ENCODE peak calls at places on chromosomes 3 and 15, in ten cellular contexts. E is RWPE2; U is OCI-LY7; C is RWPE1; M is AG09309; L is CD4-positive, alpha-beta T cell; T is lower lobe of right lung; I is adrenal gland; R is fibroblast of mammary gland; J is fibroblast of pulmonary artery. G is an unnamed sample.

GRCh38 chr3:134496481-134497071 is 10.7 kb downstream of the CEP63 start:
- DNase-seq in J (no peak), U (no peak), R (no peak), M (no peak), L (no peak), C (no peak), T (no peak), I (no peak), E (no peak), G (no peak)

GRCh38 chr3:69649120-69649519 is 90.1 kb upstream of the MITF start:
- DNase-seq in R (peak; percentile 75), U (no peak), E (no peak), I (no peak), M (no peak), T (no peak), C (peak; percentile 34), L (no peak), J (peak; percentile 68), G (no peak)

GRCh38 chr3:143581972-143582722 is 266.1 kb downstream of the SLC9A9 start:
- DNase-seq in C (no peak), U (no peak), J (no peak), R (no peak), L (no peak), M (no peak), E (no peak), T (no peak), I (no peak), G (no peak)

GRCh38 chr15:38861108-38861507 is 296.5 kb upstream of the RASGRP1 start:
- DNase-seq in E (no peak), U (no peak), L (no peak), J (no peak), M (no peak), R (no peak), C (no peak), T (no peak), I (no peak), G (no peak)

GRCh38 chr15:68691667-68692066 is 112.9 kb downstream of the CORO2B start:
- DNase-seq in J (no peak), I (peak; percentile 56), M (no peak), R (no peak), E (no peak), T (no peak), C (no peak), L (no peak), U (no peak), G (no peak)

GRCh38 chr3:116260491-116260890 is 184.8 kb downstream of the LSAMP start:
- DNase-seq in U (no peak), M (no peak), J (no peak), E (no peak), T (no peak), L (no peak), C (no peak), I (no peak), R (no peak), G (no peak)

GRCh38 chr15:58015565-58015964 is 49.9 kb downstream of the ALDH1A2 start:
- DNase-seq in R (peak; percentile 77), J (peak; percentile 12), T (no peak), L (no peak), I (no peak), C (no peak), U (no peak), E (no peak), M (no peak), G (no peak)

GRCh38 chr15:69609176-69609575 is 156.6 kb downstream of the RPLP1 start:
- DNase-seq in J (no peak), C (no peak), I (peak; percentile 21), U (no peak), E (peak; percentile 19), R (peak; percentile 29), L (no peak), T (no peak), M (peak; percentile 33), G (no peak)

GRCh38 chr15:81108427-81108826 is 25.6 kb upstream of the CFAP161 start:
- DNase-seq in U (peak; percentile 38), E (no peak), T (no peak), I (no peak), J (no peak), L (no peak), R (no peak), M (no peak), C (no peak), G (no peak)

GRCh38 chr15:31758126-31758525 is 272.2 kb upstream of the CHRNA7 start:
- DNase-seq in J (peak; percentile 35), R (peak; percentile 58), C (peak; percentile 44), I (peak; percentile 82), U (peak; percentile 8), E (peak; percentile 86), M (no peak), L (no peak), T (peak; percentile 59), G (no peak)

GRCh38 chr3:112338021-112338726 is 5.2 kb downstream of the CD200 start:
- DNase-seq in R (no peak), M (no peak), J (peak; percentile 37), T (no peak), C (no peak), L (no peak), E (no peak), U (no peak), I (no peak), G (no peak)

GRCh38 chr3:192063570-192063969 is 602.6 kb downstream of the PYDC2 start:
- DNase-seq in U (peak; percentile 79), T (no peak), J (no peak), M (no peak), I (no peak), E (peak; percentile 57), L (no peak), C (no peak), R (peak; percentile 16), G (no peak)

GRCh38 chr15:70112018-70112395 is 14.3 kb upstream of the TLE3 start:
- DNase-seq in U (no peak), R (peak; percentile 61), E (no peak), T (no peak), L (no peak), I (no peak), J (no peak), M (no peak), C (no peak), G (no peak)

GRCh38 chr15:74243431-74243830 is 7.3 kb downstream of the CCDC33 start:
- DNase-seq in J (no peak), C (no peak), T (no peak), U (no peak), L (no peak), M (no peak), I (peak; percentile 63), R (no peak), E (no peak), G (no peak)

GRCh38 chr3:10379961-10380360 is 59.0 kb upstream of the SEC13 start:
- DNase-seq in E (no peak), T (no peak), L (no peak), R (no peak), M (no peak), C (no peak), J (no peak), U (no peak), I (no peak), G (no peak)

GRCh38 chr3:122031123-122031468 is 9.0 kb upstream of the ILDR1 start:
- DNase-seq in I (no peak), U (no peak), T (no peak), J (no peak), L (no peak), R (no peak), C (no peak), M (no peak), E (no peak), G (no peak)

GRCh38 chr3:172675371-172676193 is 35.3 kb downstream of the NCEH1 start:
- DNase-seq in U (peak; percentile 68), J (peak; percentile 77), E (no peak), T (no peak), C (no peak), L (no peak), R (peak; percentile 69), I (no peak), M (no peak), G (no peak)

GRCh38 chr15:63118854-63119253 is 2.8 kb upstream of the LACTB start:
- DNase-seq in J (no peak), E (no peak), U (no peak), L (no peak), M (no peak), I (no peak), R (no peak), T (no peak), C (no peak), G (no peak)

GRCh38 chr15:63121382-63122001 is at the start of gene LACTB:
- DNase-seq in I (peak; percentile 93), J (peak; percentile 91), E (peak; percentile 91), T (peak; percentile 91), U (peak; percentile 88), R (peak; percentile 86), L (peak; percentile 72), M (peak; percentile 68), C (peak; percentile 88), G (peak; percentile 94)

GRCh38 chr15:63126726-63127125 is 5.1 kb downstream of the LACTB start:
- DNase-seq in I (no peak), C (no peak), U (no peak), M (no peak), R (no peak), E (no peak), L (no peak), J (no peak), T (no peak), G (no peak)

GRCh38 chr15:63124506-63124905 is 2.8 kb downstream of the LACTB start:
- DNase-seq in R (no peak), U (no peak), L (no peak), E (no peak), T (no peak), C (no peak), J (no peak), M (no peak), I (no peak), G (no peak)

GRCh38 chr15:63122002-63122893 is 587 bp downstream of the LACTB start:
- DNase-seq in T (peak; percentile 94), I (peak; percentile 97), J (peak; percentile 80), C (peak; percentile 91), L (peak; percentile 58), R (peak; percentile 52), M (peak; percentile 25), E (peak; percentile 92), U (peak; percentile 64), G (no peak)
- TF ChIP-seq CTCF in T (peak; percentile 30), I (no peak), J (peak; percentile 5), C (no peak), L (no peak), R (no peak), M (peak; percentile 27), E (peak; percentile 56), U (peak; percentile 21), G (peak; percentile 69)

GRCh38 chr15:63461230-63461629 is 43.2 kb upstream of the USP3 start:
- DNase-seq in L (no peak), T (no peak), E (no peak), I (no peak), R (no peak), J (peak; percentile 44), C (no peak), U (no peak), M (no peak), G (no peak)
- TF ChIP-seq CTCF in L (no peak), T (no peak), E (no peak), I (no peak), R (no peak), J (peak; percentile 21), C (no peak), U (no peak), M (no peak), G (peak; percentile 52)

GRCh38 chr3:46880884-46881818 is 3.6 kb downstream of the PTH1R start:
- DNase-seq in L (no peak), I (no peak), M (no peak), E (no peak), J (no peak), C (no peak), T (no peak), U (no peak), R (no peak), G (no peak)
- TF ChIP-seq CTCF in L (no peak), I (no peak), M (no peak), E (no peak), J (no peak), C (no peak), T (no peak), U (no peak), R (no peak), G (no peak)

GRCh38 chr15:37100109-37100873 is at the start of gene MEIS2:
- DNase-seq in M (peak; percentile 87), R (peak; percentile 94), U (peak; percentile 89), I (peak; percentile 97), T (peak; percentile 91), C (peak; percentile 87), J (peak; percentile 97), E (peak; percentile 92), L (no peak), G (peak; percentile 97)
- TF ChIP-seq CTCF in M (no peak), R (no peak), U (no peak), I (no peak), T (no peak), C (no peak), J (no peak), E (no peak), L (no peak), G (no peak)

G was measured in chondrocyte.